ENCODE peak calls at places on chromosomes 12 and 14, in four cellular contexts. One of them, this sample, is unnamed.

GRCh38 chr12:15477761-15478160 is 155.5 kb downstream of the PTPRO start:
- DNase-seq in HepG2: no peak
- DNase-seq in AG10803: no peak
- DNase-seq in cardiac fibroblast: no peak
- DNase-seq in this sample: no peak

GRCh38 chr14:61470261-61470953 is 149.0 kb downstream of the PRKCH start:
- DNase-seq in HepG2: no peak
- DNase-seq in AG10803: peak
- DNase-seq in cardiac fibroblast: peak
- DNase-seq in this sample: peak

GRCh38 chr14:69658664-69659261 is 47.4 kb downstream of the SUSD6 start:
- DNase-seq in HepG2: peak
- DNase-seq in AG10803: no peak
- DNase-seq in cardiac fibroblast: peak
- DNase-seq in this sample: peak

GRCh38 chr12:24424376-24424775 is 474.9 kb upstream of the SOX5 start:
- DNase-seq in HepG2: no peak
- DNase-seq in AG10803: no peak
- DNase-seq in cardiac fibroblast: no peak
- DNase-seq in this sample: no peak

GRCh38 chr12:34402899-34403705 is 380.8 kb downstream of the ALG10 start:
- DNase-seq in HepG2: no peak
- DNase-seq in AG10803: no peak
- DNase-seq in cardiac fibroblast: no peak
- DNase-seq in this sample: no peak

GRCh38 chr14:36222337-36222736 is 45.8 kb upstream of the PTCSC3 start:
- DNase-seq in HepG2: no peak
- DNase-seq in AG10803: no peak
- DNase-seq in cardiac fibroblast: no peak
- DNase-seq in this sample: no peak

GRCh38 chr12:24698972-24699371 is 249.9 kb downstream of the BCAT1 start:
- DNase-seq in HepG2: no peak
- DNase-seq in AG10803: no peak
- DNase-seq in cardiac fibroblast: no peak
- DNase-seq in this sample: no peak

GRCh38 chr14:64503434-64504309 is at the start of gene ZBTB25:
- DNase-seq in HepG2: peak
- DNase-seq in AG10803: peak
- DNase-seq in cardiac fibroblast: peak
- DNase-seq in this sample: peak

GRCh38 chr12:109057376-109057775 is 5.0 kb downstream of the USP30 start:
- DNase-seq in HepG2: no peak
- DNase-seq in AG10803: no peak
- DNase-seq in cardiac fibroblast: no peak
- DNase-seq in this sample: no peak

GRCh38 chr14:70809238-70810214 is at the start of gene MAP3K9:
- DNase-seq in HepG2: peak
- DNase-seq in AG10803: no peak
- DNase-seq in cardiac fibroblast: peak
- DNase-seq in this sample: peak

GRCh38 chr12:9626291-9626690 is 18.6 kb upstream of the KLRB1 start:
- DNase-seq in HepG2: no peak
- DNase-seq in AG10803: no peak
- DNase-seq in cardiac fibroblast: no peak
- DNase-seq in this sample: no peak

GRCh38 chr12:65895759-65896656 is 71.7 kb downstream of the HMGA2 start:
- DNase-seq in HepG2: peak
- DNase-seq in AG10803: no peak
- DNase-seq in cardiac fibroblast: no peak
- DNase-seq in this sample: no peak
- TF ChIP-seq CTCF in HepG2: no peak
- TF ChIP-seq CTCF in AG10803: no peak
- TF ChIP-seq CTCF in cardiac fibroblast: no peak
- TF ChIP-seq CTCF in this sample: no peak

GRCh38 chr12:67698711-67699603 is 50.4 kb downstream of the DYRK2 start:
- DNase-seq in HepG2: no peak
- DNase-seq in AG10803: peak
- DNase-seq in cardiac fibroblast: peak
- DNase-seq in this sample: no peak
- H3K4me3 ChIP-seq in HepG2: no peak
- H3K4me3 ChIP-seq in AG10803: peak
- H3K4me3 ChIP-seq in cardiac fibroblast: no peak
- H3K4me3 ChIP-seq in this sample: peak

GRCh38 chr14:87014854-87015253 is 978.1 kb downstream of the GALC start:
- DNase-seq in HepG2: no peak
- DNase-seq in AG10803: no peak
- DNase-seq in cardiac fibroblast: no peak
- DNase-seq in this sample: no peak
- TF ChIP-seq CTCF in HepG2: peak
- TF ChIP-seq CTCF in AG10803: peak
- TF ChIP-seq CTCF in cardiac fibroblast: no peak
- TF ChIP-seq CTCF in this sample: no peak

GRCh38 chr12:76549131-76549530 is 10.4 kb downstream of the OSBPL8 start:
- DNase-seq in HepG2: no peak
- DNase-seq in AG10803: no peak
- DNase-seq in cardiac fibroblast: peak
- DNase-seq in this sample: no peak
- H3K4me3 ChIP-seq in HepG2: no peak
- H3K4me3 ChIP-seq in AG10803: no peak
- H3K4me3 ChIP-seq in cardiac fibroblast: no peak
- H3K4me3 ChIP-seq in this sample: no peak

DNA sequence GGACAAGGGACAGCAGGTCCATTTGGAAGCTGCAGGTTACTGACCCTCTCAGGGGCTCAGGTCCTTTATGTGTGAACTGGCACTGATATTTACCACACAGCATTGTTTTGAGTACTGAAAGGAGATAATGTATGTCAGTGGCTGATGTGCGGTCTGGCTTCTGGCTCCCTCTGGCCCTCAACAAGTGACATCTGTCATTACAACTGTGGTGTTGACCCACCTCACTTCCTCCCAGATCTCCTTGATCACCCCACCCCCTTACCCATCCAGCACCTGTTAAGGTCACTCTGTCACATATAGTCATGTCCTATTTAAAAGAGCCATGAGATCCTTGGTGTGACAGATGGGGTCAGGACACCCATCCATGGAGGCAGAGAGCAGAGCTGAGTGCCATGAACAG is 22.7 kb upstream of the PRIMA1 start:
- DNase-seq in HepG2: no peak
- DNase-seq in AG10803: no peak
- DNase-seq in cardiac fibroblast: no peak
- DNase-seq in this sample: no peak
- TF ChIP-seq CTCF in HepG2: no peak
- TF ChIP-seq CTCF in AG10803: no peak
- TF ChIP-seq CTCF in cardiac fibroblast: no peak
- TF ChIP-seq CTCF in this sample: no peak

DNA sequence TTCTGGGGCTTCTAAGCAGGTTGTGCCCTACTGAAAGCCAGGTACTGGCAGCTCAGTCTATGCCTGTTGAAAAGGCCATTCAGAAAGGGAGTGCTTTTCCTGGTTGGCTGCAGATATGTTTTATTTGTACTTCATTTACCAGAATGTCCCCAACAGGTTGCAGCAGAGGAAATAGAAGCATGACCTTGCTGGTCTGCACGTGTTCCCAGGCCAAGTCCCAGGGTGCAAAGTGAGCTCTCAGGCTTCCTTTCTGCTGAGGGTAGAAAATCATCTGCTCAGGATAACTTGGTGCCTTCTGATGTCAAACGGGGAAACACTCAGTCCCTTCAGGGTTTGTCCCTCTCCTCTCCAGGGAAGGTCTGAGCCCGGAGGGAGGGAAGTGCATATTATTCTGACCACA is 356.4 kb downstream of the BCL11B start:
- DNase-seq in HepG2: no peak
- DNase-seq in AG10803: no peak
- DNase-seq in cardiac fibroblast: no peak
- DNase-seq in this sample: no peak
- H3K4me3 ChIP-seq in HepG2: no peak
- H3K4me3 ChIP-seq in AG10803: no peak
- H3K4me3 ChIP-seq in cardiac fibroblast: no peak
- H3K4me3 ChIP-seq in this sample: no peak

DNA sequence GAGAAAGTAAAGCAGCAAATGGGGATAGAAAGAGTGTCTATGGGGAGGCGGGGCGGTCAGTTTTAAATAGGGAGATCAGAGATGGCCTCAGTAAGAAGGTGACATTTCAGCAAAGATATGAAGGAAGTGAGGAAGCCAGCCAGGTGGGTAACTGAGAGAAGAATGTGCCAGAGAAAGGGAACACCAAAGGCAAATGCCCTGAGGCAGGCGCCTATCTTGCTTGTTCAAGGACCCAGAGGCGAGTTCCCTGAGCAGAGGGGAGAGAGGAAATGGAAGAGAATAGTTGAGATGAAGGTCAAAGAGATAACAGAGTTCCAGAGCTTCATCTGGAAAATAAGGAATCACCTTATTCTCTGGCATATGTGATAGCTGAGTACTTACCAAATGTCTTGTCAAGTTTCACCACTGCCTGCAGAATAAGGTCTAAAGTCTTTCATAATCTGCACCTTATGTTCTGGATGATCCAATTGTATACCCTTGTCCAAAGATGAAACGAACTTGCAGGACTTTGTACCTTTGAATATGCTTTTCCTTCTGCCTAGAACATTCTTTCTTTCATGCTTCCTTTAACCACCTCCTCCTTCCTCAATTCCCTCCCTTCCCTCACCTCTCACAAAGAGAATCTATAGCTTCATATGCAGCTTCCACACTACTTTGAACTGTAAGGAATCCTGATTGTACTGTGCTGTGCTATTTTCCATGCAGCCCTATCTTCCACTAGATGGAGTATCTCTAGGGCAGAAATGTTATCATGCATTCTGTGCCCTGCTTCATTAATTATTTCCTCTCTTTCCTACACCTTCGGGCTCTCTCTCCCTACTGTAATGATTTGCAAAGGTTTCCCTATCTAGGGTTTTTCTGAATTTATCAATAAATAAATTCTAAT is 38.5 kb downstream of the GNPTAB start:
- DNase-seq in HepG2: no peak
- DNase-seq in AG10803: no peak
- DNase-seq in cardiac fibroblast: no peak
- DNase-seq in this sample: no peak
- TF ChIP-seq CTCF in HepG2: peak
- TF ChIP-seq CTCF in AG10803: peak
- TF ChIP-seq CTCF in cardiac fibroblast: peak
- TF ChIP-seq CTCF in this sample: peak

GRCh38 chr12:6722863-6723262 is 983 bp upstream of the COPS7A start:
- DNase-seq in HepG2: no peak
- DNase-seq in AG10803: no peak
- DNase-seq in cardiac fibroblast: no peak
- DNase-seq in this sample: no peak
- H3K4me3 ChIP-seq in HepG2: peak
- H3K4me3 ChIP-seq in AG10803: no peak
- H3K4me3 ChIP-seq in cardiac fibroblast: no peak
- H3K4me3 ChIP-seq in this sample: no peak

DNA sequence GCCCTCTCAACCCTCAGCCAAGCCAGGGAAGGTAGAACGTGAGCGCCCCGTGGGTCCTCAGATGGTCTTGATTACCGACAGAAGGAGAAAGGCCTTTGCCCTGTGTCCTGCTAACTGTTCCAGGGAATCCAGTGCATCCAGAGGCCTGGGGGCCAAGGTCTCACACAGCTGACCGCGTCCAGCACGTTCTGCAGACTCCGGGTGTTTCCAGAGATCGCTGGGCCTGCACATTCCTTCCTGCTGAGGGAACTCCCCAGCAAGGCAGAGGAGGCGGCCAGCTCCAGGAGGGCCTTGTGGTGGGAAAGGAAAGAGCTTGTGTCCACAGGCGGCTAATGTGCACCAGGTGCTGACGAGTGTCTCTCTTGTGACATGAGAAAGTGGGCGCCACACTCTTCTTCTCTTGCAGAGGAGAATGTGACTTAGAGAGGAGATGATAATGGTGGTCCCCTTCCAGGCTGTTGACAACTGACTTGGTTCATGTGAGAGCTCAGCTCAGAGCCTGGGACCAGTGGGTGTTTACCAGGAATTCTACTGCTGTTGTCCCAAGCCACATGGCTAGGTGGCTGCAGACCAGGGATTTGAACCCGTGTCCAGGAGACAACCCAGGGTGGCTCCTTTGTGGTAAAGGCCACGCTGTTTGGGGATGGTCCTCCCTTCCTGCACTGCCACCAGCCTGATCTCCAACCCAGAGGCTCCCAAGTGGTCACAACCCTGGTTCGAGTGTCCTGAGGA is 46.8 kb upstream of the DLK1 start:
- DNase-seq in HepG2: peak
- DNase-seq in AG10803: peak
- DNase-seq in cardiac fibroblast: peak
- DNase-seq in this sample: peak
- TF ChIP-seq CTCF in HepG2: peak
- TF ChIP-seq CTCF in AG10803: peak
- TF ChIP-seq CTCF in cardiac fibroblast: no peak
- TF ChIP-seq CTCF in this sample: peak

This sample was measured in brain microvascular endothelial cell.